ENCODE peak calls at places on chromosomes 11 and 22, in four cellular contexts. R, A, C and J are unnamed samples.

GRCh38 chr11:2708151-2708581 is 8.4 kb upstream of the KCNQ1OT1 start:
- DNase-seq in R (no peak), C (no peak), A (no peak), J (no peak)

GRCh38 chr11:44456544-44457270 is 108.8 kb upstream of the CD82 start:
- DNase-seq in A (no peak), C (no peak), R (peak; percentile 10), J (peak; percentile 24)

GRCh38 chr11:119445850-119446249 is 22.9 kb upstream of the THY1 start:
- DNase-seq in R (no peak), C (no peak), A (no peak), J (no peak)

GRCh38 chr11:75352417-75353206 is 1.2 kb upstream of the ARRB1 start:
- DNase-seq in C (no peak), A (no peak), R (no peak), J (no peak)

GRCh38 chr11:43579171-43579918 is 101.2 kb upstream of the HSD17B12 start:
- DNase-seq in C (peak; percentile 66), R (peak; percentile 35), A (no peak), J (no peak)

GRCh38 chr11:73894725-73895335 is 18.0 kb downstream of the PAAF1 start:
- DNase-seq in R (peak; percentile 61), C (peak; percentile 27), A (no peak), J (no peak)

GRCh38 chr11:123577081-123577598 is 77.3 kb downstream of the SCN3B start:
- DNase-seq in C (peak; percentile 19), A (no peak), R (peak; percentile 35), J (peak; percentile 48)

GRCh38 chr11:932435-932834 is 6.8 kb downstream of the AP2A2 start:
- DNase-seq in A (no peak), C (no peak), R (no peak), J (no peak)

GRCh38 chr22:37571992-37572373 is 7.9 kb downstream of the LGALS2 start:
- DNase-seq in R (no peak), C (no peak), A (no peak), J (no peak)

GRCh38 chr11:12508151-12508740 is 130.9 kb downstream of the PARVA start:
- DNase-seq in R (no peak), A (no peak), C (no peak), J (no peak)

GRCh38 chr11:113397821-113398220 is 10.2 kb downstream of the ANKK1 start:
- DNase-seq in C (no peak), A (no peak), R (no peak), J (no peak)

GRCh38 chr11:134711563-134711962 is 299.5 kb upstream of the B3GAT1 start:
- DNase-seq in A (no peak), C (no peak), R (no peak), J (no peak)

GRCh38 chr22:24186892-24187670 is 5.8 kb downstream of the SUSD2 start:
- DNase-seq in R (no peak), A (no peak), C (no peak), J (no peak)

GRCh38 chr11:13944016-13944415 is 18.5 kb upstream of the SPON1 start:
- DNase-seq in R (peak; percentile 82), A (no peak), C (peak; percentile 51), J (no peak)

GRCh38 chr11:7467652-7468051 is 17.7 kb upstream of the OLFML1 start:
- DNase-seq in C (peak; percentile 72), A (no peak), R (peak; percentile 28), J (no peak)

GRCh38 chr11:132228756-132229325 is 858.4 kb downstream of the NTM start:
- DNase-seq in A (no peak), R (peak; percentile 27), C (peak; percentile 8), J (no peak)

GRCh38 chr22:31085493-31085824 is 4.3 kb downstream of the SMTN start:
- DNase-seq in R (no peak), A (no peak), C (no peak), J (peak; percentile 96)

GRCh38 chr22:36659762-36660509 is 43.6 kb downstream of the CACNG2 start:
- DNase-seq in C (peak; percentile 97), R (peak; percentile 88), A (peak; percentile 59), J (peak; percentile 86)

GRCh38 chr11:105780781-105781525 is 171.1 kb downstream of the GRIA4 start:
- DNase-seq in A (no peak), C (no peak), R (no peak), J (peak; percentile 1)

GRCh38 chr22:19611590-19611989 is 87.4 kb upstream of the CLDN5 start:
- DNase-seq in R (no peak), C (no peak), A (no peak), J (no peak)